ENCODE peak calls at places on chromosomes 3 and 15, in seven cellular contexts. D is cardiac muscle cell; L is right lobe of liver; Q is adrenal gland; W is effector memory CD4-positive, alpha-beta T cell; I is uterus; A is spleen. X is an unnamed sample. For H3K27me3, H3K36me3 and H3K4me1, the result is how much of the 10 kb centered on the place peaks cover.

GRCh38 chr15:54307926-54308325 is 329.7 kb downstream of the UNC13C start:
- DNase-seq in L (no peak), D (no peak), W (no peak), A (no peak), Q (no peak), I (no peak), X (no peak)

GRCh38 chr15:63930034-63930433 is 96.3 kb upstream of the HERC1 start:
- DNase-seq in A (no peak), W (no peak), I (no peak), Q (no peak), D (no peak), L (no peak), X (no peak)

GRCh38 chr15:85443593-85444328 is 63.4 kb downstream of the AKAP13 start:
- DNase-seq in L (no peak), I (no peak), A (no peak), Q (no peak), D (peak), W (no peak), X (no peak)

GRCh38 chr15:36579792-36580431 is 486 bp downstream of the CDIN1 start:
- DNase-seq in A (no peak), I (peak), Q (peak), D (no peak), W (no peak), L (peak), X (no peak)

GRCh38 chr15:49103002-49103401 is 52.4 kb downstream of the COPS2 start:
- DNase-seq in I (no peak), D (no peak), W (no peak), L (no peak), A (no peak), Q (no peak), X (no peak)

GRCh38 chr3:56725175-56725574 is 42.1 kb upstream of the TASOR start:
- DNase-seq in L (no peak), A (no peak), D (no peak), W (peak), Q (no peak), I (no peak), X (no peak)

GRCh38 chr15:73655724-73656123 is 22.5 kb upstream of the NPTN start:
- DNase-seq in D (peak), A (no peak), W (no peak), L (no peak), I (no peak), Q (no peak), X (no peak)

GRCh38 chr15:64349375-64349774 is 6.6 kb downstream of the CSNK1G1 start:
- DNase-seq in A (no peak), D (no peak), Q (no peak), L (no peak), I (no peak), W (no peak), X (no peak)

GRCh38 chr15:49815937-49816336 is 195.1 kb downstream of the DTWD1 start:
- DNase-seq in Q (no peak), D (peak), I (peak), A (no peak), W (no peak), L (no peak), X (no peak)

GRCh38 chr3:197878427-197878826 is 71.6 kb upstream of the RPL35A start:
- DNase-seq in Q (peak), A (no peak), W (no peak), D (no peak), L (no peak), I (no peak), X (no peak)

GRCh38 chr3:119810018-119810435 is 28.1 kb downstream of the NR1I2 start:
- DNase-seq in L (no peak), D (peak), W (peak), I (no peak), Q (peak), A (peak), X (peak)

GRCh38 chr15:73127302-73127936 is 75.2 kb downstream of the NEO1 start:
- DNase-seq in Q (peak), I (no peak), W (no peak), A (no peak), L (no peak), D (peak), X (peak)

GRCh38 chr3:58993547-58993946 is 56.3 kb downstream of the CFAP20DC start:
- DNase-seq in D (no peak), A (no peak), L (no peak), W (no peak), I (no peak), Q (no peak), X (no peak)

GRCh38 chr3:126259411-126260391 is 79.3 kb upstream of the ALDH1L1 start:
- DNase-seq in A (no peak), D (peak), L (peak), W (no peak), I (peak), Q (peak), X (no peak)

GRCh38 chr15:92538115-92538514 is 117.5 kb downstream of the FAM174B start:
- DNase-seq in A (no peak), W (no peak), D (no peak), I (no peak), L (no peak), Q (no peak), X (no peak)

GRCh38 chr3:48631516-48632448 is 3.5 kb downstream of the SLC26A6 start:
- DNase-seq in A (no peak), I (no peak), L (no peak), D (no peak), W (no peak), Q (no peak), X (no peak)

GRCh38 chr3:185714085-185714484 is 110.8 kb downstream of the IGF2BP2 start:
- DNase-seq in W (no peak), L (no peak), A (no peak), Q (no peak), I (no peak), D (no peak), X (no peak)

GRCh38 chr3:59502806-59503205 is 453.0 kb upstream of the CFAP20DC start:
- DNase-seq in D (peak), A (no peak), Q (no peak), I (no peak), W (no peak), L (no peak), X (no peak)

GRCh38 chr3:15332405-15333098 is at the start of gene SH3BP5:
- DNase-seq in L (peak), Q (peak), W (peak), A (peak), D (peak), I (peak), X (peak)

GRCh38 chr3:13188975-13189374 is 115.7 kb upstream of the IQSEC1 start:
- DNase-seq in D (no peak), L (no peak), Q (no peak), W (no peak), A (no peak), I (no peak), X (no peak)

GRCh38 chr3:101719604-101720185 is 4.7 kb upstream of the CEP97 start:
- DNase-seq in I (no peak), Q (no peak), D (peak), L (no peak), A (no peak), W (no peak), X (no peak)

GRCh38 chr15:68204776-68205557 is at the start of gene CALML4:
- DNase-seq in I (peak), A (no peak), Q (peak), L (peak), W (no peak), D (peak), X (no peak)

GRCh38 chr3:171192176-171192854 is 165.8 kb upstream of the SLC2A2 start:
- DNase-seq in W (no peak), A (no peak), D (peak), L (no peak), I (no peak), Q (peak), X (no peak)

GRCh38 chr15:52797625-52798501 is 7.7 kb upstream of the ONECUT1 start:
- DNase-seq in L (no peak), W (no peak), Q (no peak), A (no peak), D (no peak), I (no peak), X (no peak)

GRCh38 chr3:166322394-166322793 is 485.2 kb upstream of the BCHE start:
- DNase-seq in W (no peak), A (no peak), L (no peak), D (no peak), I (no peak), Q (no peak), X (no peak)

GRCh38 chr3:155370198-155370597 is 76.7 kb upstream of the STRIT1 start:
- DNase-seq in Q (no peak), A (no peak), W (no peak), I (no peak), L (no peak), D (no peak), X (no peak)

GRCh38 chr3:98602078-98602678 is 8.8 kb upstream of the CPOX start:
- DNase-seq in I (peak), Q (peak), L (no peak), W (no peak), A (no peak), D (peak), X (peak)

GRCh38 chr3:104750581-104750980 is 616.1 kb upstream of the ALCAM start:
- DNase-seq in I (no peak), A (no peak), Q (no peak), L (no peak), D (no peak), W (no peak), X (no peak)

GRCh38 chr3:66469220-66469640 is 31.6 kb downstream of the LRIG1 start:
- DNase-seq in W (no peak), Q (no peak), I (no peak), L (no peak), A (no peak), D (no peak), X (no peak)

GRCh38 chr3:146223401-146224373 is 27.2 kb downstream of the PLSCR4 start:
- DNase-seq in W (no peak), I (no peak), Q (no peak), D (peak), L (no peak), A (no peak), X (no peak)

GRCh38 chr15:96350884-96351639 is 20.6 kb downstream of the NR2F2 start:
- DNase-seq in I (no peak), Q (no peak), A (no peak), W (no peak), L (no peak), D (no peak), X (no peak)

GRCh38 chr15:67065531-67066005 is at the start of gene SMAD3:
- DNase-seq in Q (peak), L (peak), I (peak), W (peak), A (peak), D (peak), X (peak)
- H3K27me3 ChIP-seq in Q (under half), L (under half), I (under half), W (under half), A (under half), D (under half), X (under half)

GRCh38 chr15:29097971-29098370 is 171.7 kb downstream of the NSMCE3 start:
- DNase-seq in I (no peak), W (no peak), A (peak), D (no peak), Q (no peak), L (no peak), X (no peak)

GRCh38 chr15:29097168-29097567 is 172.5 kb downstream of the NSMCE3 start:
- DNase-seq in W (no peak), A (peak), Q (no peak), I (no peak), L (no peak), D (no peak), X (no peak)

GRCh38 chr15:29099131-29099880 is 170.3 kb downstream of the NSMCE3 start:
- DNase-seq in L (no peak), A (peak), D (no peak), I (no peak), W (no peak), Q (no peak), X (no peak)

GRCh38 chr15:29100486-29101000 is 169.1 kb downstream of the NSMCE3 start:
- DNase-seq in L (peak), W (no peak), I (no peak), A (peak), D (no peak), Q (no peak), X (no peak)

GRCh38 chr15:29098652-29099051 is 171.0 kb downstream of the NSMCE3 start:
- DNase-seq in A (peak), I (no peak), Q (no peak), L (no peak), W (no peak), D (no peak), X (no peak)
- H3K36me3 ChIP-seq in A (under half), I (under half), Q (under half), L (under half), W (under half), D (under half), X (under half)

DNA sequence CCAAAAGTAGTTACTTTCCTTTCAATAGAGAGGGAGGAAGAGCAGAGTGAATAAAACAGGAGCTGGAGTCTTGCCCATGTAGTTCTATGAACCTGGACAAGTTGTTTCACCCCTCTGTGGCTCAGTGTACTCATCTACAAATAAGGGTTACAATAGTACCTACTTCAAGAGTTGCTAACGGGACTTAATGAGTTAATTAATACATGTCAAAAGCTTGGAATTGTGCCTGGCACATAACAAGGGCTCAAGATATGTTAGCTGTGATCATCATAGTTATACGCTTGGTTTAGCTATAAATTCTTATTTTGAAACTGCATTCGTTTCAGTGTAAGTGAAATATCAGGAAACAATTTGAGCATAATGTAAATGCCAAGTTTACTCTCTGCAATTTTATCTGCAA is 388.5 kb upstream of the THBS1 start:
- DNase-seq in W (no peak), L (no peak), Q (no peak), I (no peak), A (no peak), D (no peak), X (no peak)
- H3K4me1 ChIP-seq in W (under half), L (under half), Q (under half), I (under half), A (under half), D (under half), X (under half)

GRCh38 chr3:115922681-115923347 is 299.5 kb downstream of the GAP43 start:
- DNase-seq in D (peak), I (no peak), L (no peak), A (no peak), W (no peak), Q (no peak), X (no peak)
- H3K27me3 ChIP-seq in D (under half), I (under half), L (under half), A (under half), W (under half), Q (under half), X (under half)

DNA sequence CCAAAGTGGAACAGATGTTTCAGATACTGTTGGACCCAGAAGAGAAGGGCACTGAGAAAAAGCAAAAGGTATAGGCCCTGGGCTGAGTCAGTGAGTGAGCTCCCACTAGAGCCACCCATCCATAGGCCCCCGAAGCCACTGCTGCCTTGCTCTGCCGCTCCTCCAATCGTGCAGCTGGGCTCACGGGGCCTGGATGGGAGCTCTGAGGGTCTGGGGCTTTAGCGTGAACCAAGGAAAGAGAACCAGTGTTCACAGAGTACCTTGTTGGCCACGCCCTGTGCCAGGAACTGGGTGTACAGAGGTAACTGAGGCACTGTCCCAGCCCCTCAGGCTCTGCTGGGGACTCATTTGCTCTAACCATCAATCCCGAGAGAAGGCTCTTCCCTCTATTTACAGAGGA is 4.7 kb downstream of the UNC45A start:
- DNase-seq in L (no peak), D (no peak), W (no peak), A (no peak), Q (no peak), I (no peak), X (no peak)
- H3K36me3 ChIP-seq in L (under half), D (under half), W (half or more), A (under half), Q (half or more), I (under half), X (under half)

GRCh38 chr3:114863848-114864247 is 283.2 kb downstream of the ZBTB20 start:
- DNase-seq in A (no peak), D (no peak), I (no peak), L (no peak), W (no peak), Q (no peak), X (peak)

GRCh38 chr3:114861666-114862065 is 285.4 kb downstream of the ZBTB20 start:
- DNase-seq in W (no peak), L (no peak), A (no peak), I (no peak), Q (no peak), D (no peak), X (no peak)

GRCh38 chr3:114857281-114857680 is 289.8 kb downstream of the ZBTB20 start:
- DNase-seq in A (no peak), L (no peak), W (no peak), D (no peak), I (no peak), Q (no peak), X (no peak)

GRCh38 chr3:114858329-114858728 is 288.8 kb downstream of the ZBTB20 start:
- DNase-seq in A (no peak), I (no peak), L (no peak), D (no peak), W (no peak), Q (no peak), X (no peak)

GRCh38 chr3:114860526-114860925 is 286.6 kb downstream of the ZBTB20 start:
- DNase-seq in A (no peak), W (no peak), Q (no peak), L (no peak), D (no peak), I (no peak), X (no peak)
- H3K4me1 ChIP-seq in A (under half), W (under half), Q (under half), L (under half), D (under half), I (under half), X (under half)

GRCh38 chr3:37766797-37767776 is 94.6 kb upstream of the CTDSPL start:
- DNase-seq in D (no peak), Q (no peak), W (no peak), I (no peak), L (no peak), A (no peak), X (no peak)

GRCh38 chr3:37763338-37763737 is 98.3 kb upstream of the CTDSPL start:
- DNase-seq in D (no peak), A (no peak), Q (no peak), I (no peak), W (no peak), L (no peak), X (no peak)

GRCh38 chr3:37766220-37766605 is 95.5 kb upstream of the CTDSPL start:
- DNase-seq in Q (no peak), L (no peak), I (no peak), D (no peak), A (no peak), W (no peak), X (no peak)

GRCh38 chr3:37764586-37764985 is 97.1 kb upstream of the CTDSPL start:
- DNase-seq in W (no peak), L (no peak), Q (no peak), I (no peak), A (no peak), D (no peak), X (no peak)

DNA sequence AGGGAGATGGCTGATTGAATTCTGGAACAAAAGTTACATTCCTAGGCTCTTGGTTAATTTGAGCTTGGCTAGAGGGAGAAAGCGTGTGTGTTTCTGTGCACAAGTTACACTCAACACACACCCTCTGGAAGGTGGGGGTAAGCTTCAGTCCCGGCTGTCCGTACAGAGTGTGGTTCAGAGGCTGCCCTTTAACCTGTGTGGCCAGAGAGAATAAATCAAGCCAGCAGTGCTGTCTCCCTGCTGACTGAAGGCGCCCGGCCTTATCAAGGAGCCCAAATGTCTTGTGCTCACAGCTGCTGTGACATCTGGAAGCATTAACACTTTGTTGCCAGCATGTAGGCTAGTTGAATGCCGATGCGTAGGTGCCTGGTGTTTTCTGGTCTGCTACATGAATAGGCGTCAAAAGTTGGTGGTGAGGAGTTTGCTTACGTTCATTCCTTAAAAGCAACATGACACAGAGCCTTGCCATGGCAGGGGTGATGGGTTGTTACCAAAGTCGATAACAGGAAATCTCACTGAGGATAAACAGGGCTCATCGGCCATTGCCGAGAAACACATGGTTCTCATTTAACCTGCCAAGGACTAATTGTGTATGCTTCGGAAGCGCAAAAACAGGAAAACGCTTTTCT is 96.0 kb upstream of the CTDSPL start:
- DNase-seq in L (no peak), Q (peak), D (peak), W (no peak), A (no peak), I (peak), X (no peak)
- H3K27me3 ChIP-seq in L (under half), Q (under half), D (under half), W (under half), A (under half), I (under half), X (under half)

DNA sequence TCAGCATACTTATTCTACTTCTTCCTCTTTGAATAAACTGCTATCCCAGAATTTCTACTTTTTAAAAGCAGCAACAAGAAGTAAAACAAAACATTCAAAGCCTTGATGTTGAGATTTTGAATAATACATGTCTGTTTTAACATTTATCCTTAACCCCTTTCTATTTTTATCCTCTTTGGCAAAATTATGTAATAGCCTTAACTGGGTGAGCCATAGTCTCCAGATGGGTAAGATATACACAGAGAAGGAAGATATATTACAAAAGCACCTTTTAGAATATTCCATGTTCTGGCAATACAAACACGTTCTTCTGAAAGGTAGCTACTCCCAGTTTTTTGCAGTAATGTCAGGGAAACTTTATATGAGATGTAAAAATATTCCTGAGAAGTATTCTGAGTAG is 123.7 kb downstream of the MBNL1 start:
- DNase-seq in I (no peak), Q (no peak), D (no peak), L (no peak), A (no peak), W (no peak), X (no peak)
- H3K36me3 ChIP-seq in I (under half), Q (under half), D (under half), L (under half), A (under half), W (under half), X (under half)

GRCh38 chr3:124118397-124118796 is 126.5 kb upstream of the ROPN1 start:
- DNase-seq in A (no peak), W (no peak), Q (no peak), I (no peak), L (no peak), D (no peak), X (no peak)
- H3K4me1 ChIP-seq in A (under half), W (under half), Q (under half), I (under half), L (under half), D (under half), X (under half)

X was measured in naive thymus-derived CD4-positive, alpha-beta T cell.